ENCODE peak calls at places on chromosomes 2 and 18, in five cellular contexts. One of them, this sample, is unnamed.

GRCh38 chr2:175030380-175031271 is 25.4 kb upstream of the CHN1 start:
- DNase-seq in aorta: no peak
- DNase-seq in coronary artery: no peak
- DNase-seq in uterus: peak; percentile 23
- DNase-seq in transverse colon: peak; percentile 13
- DNase-seq in this sample: no peak

GRCh38 chr2:207480521-207481034 is 49.2 kb upstream of the CREB1 start:
- DNase-seq in aorta: no peak
- DNase-seq in coronary artery: peak; percentile 29
- DNase-seq in uterus: no peak
- DNase-seq in transverse colon: no peak
- DNase-seq in this sample: no peak

GRCh38 chr2:235330775-235331438 is 162.9 kb upstream of the AGAP1 start:
- DNase-seq in aorta: no peak
- DNase-seq in coronary artery: no peak
- DNase-seq in uterus: no peak
- DNase-seq in transverse colon: no peak
- DNase-seq in this sample: no peak

GRCh38 chr2:68412127-68412819 is 47.2 kb downstream of the PLEK start:
- DNase-seq in aorta: no peak
- DNase-seq in coronary artery: no peak
- DNase-seq in uterus: no peak
- DNase-seq in transverse colon: no peak
- DNase-seq in this sample: no peak

GRCh38 chr2:112216158-112216557 is 38.7 kb downstream of the ZC3H8 start:
- DNase-seq in aorta: no peak
- DNase-seq in coronary artery: no peak
- DNase-seq in uterus: no peak
- DNase-seq in transverse colon: no peak
- DNase-seq in this sample: no peak

GRCh38 chr2:217223222-217223930 is 363.5 kb upstream of the TNP1 start:
- DNase-seq in aorta: peak; percentile 66
- DNase-seq in coronary artery: no peak
- DNase-seq in uterus: no peak
- DNase-seq in transverse colon: no peak
- DNase-seq in this sample: no peak

GRCh38 chr18:45562567-45563479 is 52.5 kb upstream of the SLC14A2 start:
- DNase-seq in aorta: peak; percentile 80
- DNase-seq in coronary artery: no peak
- DNase-seq in uterus: peak; percentile 69
- DNase-seq in transverse colon: peak; percentile 23
- DNase-seq in this sample: peak; percentile 36

GRCh38 chr2:71799013-71799575 is 345.7 kb downstream of the DYSF start:
- DNase-seq in aorta: no peak
- DNase-seq in coronary artery: peak; percentile 56
- DNase-seq in uterus: no peak
- DNase-seq in transverse colon: no peak
- DNase-seq in this sample: no peak

GRCh38 chr2:225431387-225431786 is 31.9 kb downstream of the NYAP2 start:
- DNase-seq in aorta: no peak
- DNase-seq in coronary artery: no peak
- DNase-seq in uterus: no peak
- DNase-seq in transverse colon: no peak
- DNase-seq in this sample: no peak

GRCh38 chr2:54455584-54456525 is at the start of gene SPTBN1:
- DNase-seq in aorta: peak; percentile 93
- DNase-seq in coronary artery: peak; percentile 95
- DNase-seq in uterus: peak; percentile 95
- DNase-seq in transverse colon: peak; percentile 77
- DNase-seq in this sample: peak; percentile 82

GRCh38 chr18:9612989-9613388 is 1.4 kb downstream of the PPP4R1 start:
- DNase-seq in aorta: no peak
- DNase-seq in coronary artery: no peak
- DNase-seq in uterus: no peak
- DNase-seq in transverse colon: no peak
- DNase-seq in this sample: no peak

GRCh38 chr2:171747371-171747770 is 60.1 kb downstream of the DYNC1I2 start:
- DNase-seq in aorta: no peak
- DNase-seq in coronary artery: no peak
- DNase-seq in uterus: no peak
- DNase-seq in transverse colon: no peak
- DNase-seq in this sample: no peak

GRCh38 chr2:121903037-121903689 is 147.7 kb downstream of the TSN start:
- DNase-seq in aorta: no peak
- DNase-seq in coronary artery: no peak
- DNase-seq in uterus: no peak
- DNase-seq in transverse colon: peak; percentile 67
- DNase-seq in this sample: no peak

GRCh38 chr2:68287580-68288441 is 31.9 kb downstream of the CNRIP1 start:
- DNase-seq in aorta: peak; percentile 61
- DNase-seq in coronary artery: no peak
- DNase-seq in uterus: peak; percentile 26
- DNase-seq in transverse colon: no peak
- DNase-seq in this sample: peak; percentile 64

GRCh38 chr2:173630425-173631122 is 275.9 kb downstream of the CDCA7 start:
- DNase-seq in aorta: no peak
- DNase-seq in coronary artery: no peak
- DNase-seq in uterus: no peak
- DNase-seq in transverse colon: no peak
- DNase-seq in this sample: no peak

GRCh38 chr2:164620873-164621760 is at the start of gene GRB14:
- DNase-seq in aorta: peak; percentile 61
- DNase-seq in coronary artery: no peak
- DNase-seq in uterus: no peak
- DNase-seq in transverse colon: peak; percentile 25
- DNase-seq in this sample: peak; percentile 28

GRCh38 chr2:71700880-71701397 is 247.6 kb downstream of the DYSF start:
- DNase-seq in aorta: peak; percentile 84
- DNase-seq in coronary artery: peak; percentile 91
- DNase-seq in uterus: peak; percentile 21
- DNase-seq in transverse colon: peak; percentile 19
- DNase-seq in this sample: peak; percentile 89

GRCh38 chr2:127634626-127635379 is 11.2 kb upstream of the GPR17 start:
- DNase-seq in aorta: no peak
- DNase-seq in coronary artery: no peak
- DNase-seq in uterus: peak; percentile 36
- DNase-seq in transverse colon: no peak
- DNase-seq in this sample: no peak

GRCh38 chr2:165857881-165858280 is 63.8 kb upstream of the GALNT3 start:
- DNase-seq in aorta: no peak
- DNase-seq in coronary artery: no peak
- DNase-seq in uterus: no peak
- DNase-seq in transverse colon: no peak
- DNase-seq in this sample: no peak

GRCh38 chr2:239978381-239978780 is 46.8 kb downstream of the NDUFA10 start:
- DNase-seq in aorta: no peak
- DNase-seq in coronary artery: no peak
- DNase-seq in uterus: no peak
- DNase-seq in transverse colon: no peak
- DNase-seq in this sample: no peak

GRCh38 chr2:174035117-174035516 is 69.9 kb upstream of the SP3 start:
- DNase-seq in aorta: no peak
- DNase-seq in coronary artery: no peak
- DNase-seq in uterus: no peak
- DNase-seq in transverse colon: no peak
- DNase-seq in this sample: no peak

GRCh38 chr2:204557604-204558003 is 12.3 kb downstream of the PARD3B start:
- DNase-seq in aorta: no peak
- DNase-seq in coronary artery: no peak
- DNase-seq in uterus: no peak
- DNase-seq in transverse colon: no peak
- DNase-seq in this sample: no peak

GRCh38 chr2:74512744-74513604 is 1.3 kb upstream of the TLX2 start:
- DNase-seq in aorta: no peak
- DNase-seq in coronary artery: no peak
- DNase-seq in uterus: no peak
- DNase-seq in transverse colon: no peak
- DNase-seq in this sample: no peak

GRCh38 chr18:47261902-47262301 is 10.4 kb upstream of the SKOR2 start:
- DNase-seq in aorta: no peak
- DNase-seq in coronary artery: no peak
- DNase-seq in uterus: no peak
- DNase-seq in transverse colon: no peak
- DNase-seq in this sample: no peak

GRCh38 chr18:47263197-47263827 is 11.9 kb upstream of the SKOR2 start:
- DNase-seq in aorta: no peak
- DNase-seq in coronary artery: no peak
- DNase-seq in uterus: no peak
- DNase-seq in transverse colon: no peak
- DNase-seq in this sample: no peak

GRCh38 chr18:47265197-47265596 is 13.7 kb upstream of the SKOR2 start:
- DNase-seq in aorta: no peak
- DNase-seq in coronary artery: no peak
- DNase-seq in uterus: no peak
- DNase-seq in transverse colon: no peak
- DNase-seq in this sample: no peak

GRCh38 chr18:47262397-47263196 is 11.1 kb upstream of the SKOR2 start:
- DNase-seq in aorta: no peak
- DNase-seq in coronary artery: no peak
- DNase-seq in uterus: no peak
- DNase-seq in transverse colon: no peak
- DNase-seq in this sample: no peak

GRCh38 chr18:47263828-47264314 is 12.4 kb upstream of the SKOR2 start:
- DNase-seq in aorta: no peak
- DNase-seq in coronary artery: no peak
- DNase-seq in uterus: no peak
- DNase-seq in transverse colon: no peak
- DNase-seq in this sample: no peak
- H3K4me3 ChIP-seq in aorta: no peak overlapping the region
- H3K4me3 ChIP-seq in coronary artery: peak overlapping the region; percentile 59
- H3K4me3 ChIP-seq in uterus: no peak overlapping the region
- H3K4me3 ChIP-seq in transverse colon: no peak overlapping the region
- H3K4me3 ChIP-seq in this sample: peak overlapping the region; percentile 32

GRCh38 chr18:47832348-47832747 is 98.1 kb downstream of the SMAD2 start:
- DNase-seq in aorta: no peak
- DNase-seq in coronary artery: no peak
- DNase-seq in uterus: no peak
- DNase-seq in transverse colon: no peak
- DNase-seq in this sample: no peak

GRCh38 chr18:47826157-47827074 is 104.0 kb downstream of the SMAD2 start:
- DNase-seq in aorta: no peak
- DNase-seq in coronary artery: no peak
- DNase-seq in uterus: no peak
- DNase-seq in transverse colon: peak; percentile 10
- DNase-seq in this sample: no peak

GRCh38 chr18:47829831-47830230 is 100.6 kb downstream of the SMAD2 start:
- DNase-seq in aorta: no peak
- DNase-seq in coronary artery: no peak
- DNase-seq in uterus: no peak
- DNase-seq in transverse colon: no peak
- DNase-seq in this sample: no peak

DNA sequence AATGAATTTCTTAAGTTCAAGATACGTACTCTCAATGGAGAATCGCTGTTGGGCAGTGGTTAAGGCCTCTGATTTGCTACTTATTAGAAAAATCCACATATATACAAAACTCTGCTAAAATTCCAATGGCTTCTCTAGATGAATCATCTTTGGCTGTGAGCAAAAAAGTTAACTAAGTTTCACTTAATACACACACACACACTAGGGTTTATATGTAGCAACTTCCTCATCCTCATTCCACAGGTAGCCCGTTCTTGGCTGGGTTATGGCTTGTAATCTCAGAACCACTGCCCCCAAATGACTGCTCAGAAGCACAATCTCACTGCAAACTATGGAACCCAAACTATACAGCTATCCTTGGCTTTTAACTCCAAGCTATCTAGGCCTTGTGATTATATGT is 99.7 kb downstream of the SMAD2 start:
- DNase-seq in aorta: no peak
- DNase-seq in coronary artery: no peak
- DNase-seq in uterus: no peak
- DNase-seq in transverse colon: no peak
- DNase-seq in this sample: no peak
- H3K4me3 ChIP-seq in aorta: no peak overlapping the region
- H3K4me3 ChIP-seq in coronary artery: no peak overlapping the region
- H3K4me3 ChIP-seq in uterus: no peak overlapping the region
- H3K4me3 ChIP-seq in transverse colon: no peak overlapping the region
- H3K4me3 ChIP-seq in this sample: no peak overlapping the region

GRCh38 chr2:10009271-10009810 is 34.0 kb upstream of the KLF11 start:
- DNase-seq in aorta: peak; percentile 29
- DNase-seq in coronary artery: no peak
- DNase-seq in uterus: no peak
- DNase-seq in transverse colon: no peak
- DNase-seq in this sample: no peak
- H3K4me3 ChIP-seq in aorta: no peak overlapping the region
- H3K4me3 ChIP-seq in coronary artery: peak overlapping the region; percentile 39
- H3K4me3 ChIP-seq in uterus: no peak overlapping the region
- H3K4me3 ChIP-seq in transverse colon: no peak overlapping the region
- H3K4me3 ChIP-seq in this sample: no peak overlapping the region

GRCh38 chr18:46756559-46757201 is at the start of gene ST8SIA5:
- DNase-seq in aorta: no peak
- DNase-seq in coronary artery: no peak
- DNase-seq in uterus: no peak
- DNase-seq in transverse colon: no peak
- DNase-seq in this sample: no peak
- H3K4me3 ChIP-seq in aorta: peak within 1 kb of the TSS; percentile 18
- H3K4me3 ChIP-seq in coronary artery: peak within 1 kb of the TSS; percentile 50
- H3K4me3 ChIP-seq in uterus: no peak within 1 kb of the TSS
- H3K4me3 ChIP-seq in transverse colon: no peak within 1 kb of the TSS
- H3K4me3 ChIP-seq in this sample: peak within 1 kb of the TSS; percentile 70

DNA sequence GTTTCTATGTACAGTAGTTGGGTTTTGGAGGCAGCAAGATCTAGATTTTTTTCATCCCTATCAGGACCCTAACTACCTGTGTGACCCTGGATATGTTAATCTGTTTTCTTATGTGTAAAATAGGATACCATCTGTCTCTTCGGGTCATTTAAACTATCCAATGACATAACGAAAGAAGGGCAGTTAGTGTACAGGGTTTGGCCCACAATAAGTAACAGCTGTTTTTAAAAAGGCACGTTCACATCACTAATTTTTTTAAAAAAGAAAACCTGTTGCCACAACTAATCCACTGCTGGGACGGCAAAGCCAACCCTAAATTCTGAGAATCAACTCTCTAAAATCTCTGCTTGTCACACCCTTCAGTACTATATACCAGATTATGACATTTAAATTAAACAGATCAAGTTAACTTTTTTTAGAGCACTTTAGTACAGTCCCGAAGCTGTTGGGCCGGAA is 869 bp downstream of the USP40 start:
- DNase-seq in aorta: no peak
- DNase-seq in coronary artery: no peak
- DNase-seq in uterus: no peak
- DNase-seq in transverse colon: no peak
- DNase-seq in this sample: no peak
- H3K4me3 ChIP-seq in aorta: peak overlapping the region; percentile 65
- H3K4me3 ChIP-seq in coronary artery: peak overlapping the region; percentile 87
- H3K4me3 ChIP-seq in uterus: peak overlapping the region; percentile 94
- H3K4me3 ChIP-seq in transverse colon: peak overlapping the region; percentile 86
- H3K4me3 ChIP-seq in this sample: peak overlapping the region; percentile 92